ENCODE peak calls at places on chromosomes 5 and 9, in seven cellular contexts. H, P, I, T, S, Q and A are unnamed samples.

GRCh38 chr9:133168432-133168831 is 4.7 kb upstream of the GBGT1 start:
- DNase-seq in H (no peak), P (no peak), I (no peak), T (no peak), S (no peak), Q (no peak), A (no peak)

GRCh38 chr5:103487253-103487652 is 75.3 kb downstream of the NUDT12 start:
- DNase-seq in H (no peak), P (no peak), I (no peak), T (peak; percentile 43), S (no peak), Q (no peak), A (no peak)

GRCh38 chr9:104118916-104119315 is 24.8 kb downstream of the SMC2 start:
- DNase-seq in H (no peak), P (no peak), I (no peak), T (no peak), S (no peak), Q (no peak), A (no peak)

GRCh38 chr9:22068369-22068768 is 59.3 kb upstream of the CDKN2B start:
- DNase-seq in H (no peak), P (no peak), I (no peak), T (no peak), S (no peak), Q (no peak), A (no peak)

GRCh38 chr5:3010953-3011763 is 259.7 kb upstream of the IRX2 start:
- DNase-seq in H (no peak), P (no peak), I (no peak), T (no peak), S (no peak), Q (peak; percentile 10), A (no peak)

GRCh38 chr9:26786571-26786970 is 106.0 kb downstream of the CAAP1 start:
- DNase-seq in H (no peak), P (no peak), I (no peak), T (no peak), S (no peak), Q (no peak), A (no peak)

GRCh38 chr5:156361451-156362109 is 34.6 kb downstream of the SGCD start:
- DNase-seq in H (no peak), P (no peak), I (no peak), T (no peak), S (no peak), Q (no peak), A (no peak)

GRCh38 chr5:178284095-178284675 is 51.6 kb upstream of the PHYKPL start:
- DNase-seq in H (peak; percentile 54), P (peak; percentile 26), I (no peak), T (no peak), S (no peak), Q (no peak), A (no peak)

GRCh38 chr5:81125959-81126358 is 107.2 kb upstream of the CKMT2 start:
- DNase-seq in H (no peak), P (no peak), I (peak; percentile 2), T (no peak), S (no peak), Q (no peak), A (no peak)

GRCh38 chr5:73630760-73631159 is 4.8 kb downstream of the ARHGEF28 start:
- DNase-seq in H (no peak), P (no peak), I (no peak), T (no peak), S (no peak), Q (no peak), A (no peak)

GRCh38 chr9:33254211-33254610 is 10.3 kb downstream of the BAG1 start:
- DNase-seq in H (no peak), P (no peak), I (no peak), T (no peak), S (no peak), Q (no peak), A (no peak)

GRCh38 chr9:33256236-33256635 is 8.3 kb downstream of the BAG1 start:
- DNase-seq in H (no peak), P (no peak), I (no peak), T (no peak), S (no peak), Q (no peak), A (no peak)

GRCh38 chr9:33255006-33255405 is 9.5 kb downstream of the BAG1 start:
- DNase-seq in H (no peak), P (no peak), I (no peak), T (no peak), S (no peak), Q (no peak), A (no peak)

GRCh38 chr9:33255471-33255870 is 9.0 kb downstream of the BAG1 start:
- DNase-seq in H (no peak), P (no peak), I (no peak), T (no peak), S (no peak), Q (no peak), A (no peak)

DNA sequence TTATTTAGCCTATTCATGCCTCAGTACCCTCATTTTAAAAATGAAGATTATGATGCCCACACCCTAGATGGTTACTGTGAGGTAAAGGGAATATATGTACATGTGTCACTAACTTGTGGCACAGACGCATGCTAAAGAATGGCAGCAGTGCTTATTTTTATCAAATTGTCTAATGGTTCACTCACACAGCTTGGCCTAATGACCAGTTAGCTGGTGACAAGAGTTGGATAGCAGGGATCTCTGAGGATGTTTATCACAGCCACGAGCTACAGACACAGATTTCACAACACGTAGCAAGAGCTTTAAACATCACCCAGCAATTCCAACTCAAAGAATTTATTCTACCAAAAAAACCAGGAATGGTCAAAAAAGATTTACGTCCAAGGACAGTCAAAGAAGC is 7.2 kb downstream of the BAG1 start:
- DNase-seq in H (no peak), P (no peak), I (no peak), T (no peak), S (no peak), Q (peak; percentile 0), A (no peak)
- TF ChIP-seq JUND in H (no peak), P (no peak), I (no peak), T (no peak), S (no peak), Q (no peak), A (no peak)

GRCh38 chr9:82645591-82645990 is 417.4 kb downstream of the RASEF start:
- DNase-seq in H (no peak), P (no peak), I (no peak), T (no peak), S (no peak), Q (no peak), A (no peak)
- TF ChIP-seq JUND in H (no peak), P (no peak), I (no peak), T (no peak), S (no peak), Q (no peak), A (no peak)

GRCh38 chr9:130508218-130508617 is 63.5 kb downstream of the ASS1 start:
- DNase-seq in H (no peak), P (no peak), I (no peak), T (no peak), S (no peak), Q (no peak), A (no peak)
- TF ChIP-seq JUND in H (no peak), P (no peak), I (no peak), T (no peak), S (no peak), Q (no peak), A (no peak)

DNA sequence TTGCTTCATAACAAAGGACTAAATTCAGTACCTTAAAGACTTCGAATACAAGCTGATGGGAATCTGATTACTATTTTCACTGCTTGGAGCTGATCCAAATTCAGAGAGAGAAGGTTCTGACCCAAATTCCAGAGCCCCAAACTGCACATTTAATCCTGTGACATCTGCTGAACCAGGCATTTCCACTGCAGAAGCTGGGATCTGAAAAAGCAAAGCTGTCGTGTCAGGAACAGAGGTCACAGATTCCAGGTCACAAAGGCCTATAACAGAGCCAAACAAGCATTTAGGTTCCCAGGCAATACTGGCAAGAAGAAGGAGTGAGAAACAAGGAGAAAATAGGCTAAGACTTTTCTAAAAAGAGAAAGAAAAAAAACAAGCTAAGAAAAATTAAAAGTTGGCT is 105.3 kb downstream of the UBAP2 start:
- DNase-seq in H (no peak), P (no peak), I (no peak), T (no peak), S (no peak), Q (no peak), A (no peak)
- TF ChIP-seq JUND in H (no peak), P (no peak), I (no peak), T (no peak), S (no peak), Q (no peak), A (no peak)

GRCh38 chr9:135765416-135765815 is 63.4 kb downstream of the KCNT1 start:
- DNase-seq in H (no peak), P (no peak), I (no peak), T (no peak), S (no peak), Q (no peak), A (no peak)
- TF ChIP-seq JUND in H (no peak), P (no peak), I (no peak), T (no peak), S (no peak), Q (no peak), A (no peak)

DNA sequence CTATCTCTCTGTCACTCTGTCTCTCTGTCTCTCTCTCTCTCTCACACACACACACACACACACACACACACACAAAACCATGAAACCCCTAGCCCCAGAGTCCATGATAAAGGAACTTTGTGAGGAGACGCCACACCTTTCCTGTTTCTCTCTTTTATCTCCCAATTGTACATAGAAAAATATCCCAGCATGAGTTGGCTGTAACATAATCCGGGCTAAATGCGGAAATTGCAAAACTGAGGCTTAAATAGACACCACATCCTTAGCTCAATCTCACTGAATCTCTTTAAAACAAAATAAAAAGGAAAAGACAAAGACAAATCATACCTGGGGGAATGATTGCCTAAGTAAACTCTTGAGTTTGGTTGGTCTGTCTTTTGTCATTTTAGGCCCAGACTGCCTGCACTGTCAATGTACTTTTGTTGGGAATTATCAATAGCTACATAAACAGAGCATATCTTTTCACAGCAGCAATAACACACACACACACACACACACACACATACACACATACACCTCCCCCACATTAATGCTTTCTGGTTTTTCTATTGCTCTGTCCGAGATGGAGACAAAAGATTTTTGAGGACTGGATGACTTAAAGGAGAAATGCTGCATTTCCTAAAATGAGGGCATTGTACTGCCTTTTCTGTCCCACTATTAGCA is 321.7 kb downstream of the NFIB start:
- DNase-seq in H (no peak), P (no peak), I (no peak), T (no peak), S (no peak), Q (no peak), A (no peak)
- TF ChIP-seq JUND in H (no peak), P (no peak), I (no peak), T (no peak), S (no peak), Q (no peak), A (no peak)

GRCh38 chr9:98728500-98728899 is 19.8 kb upstream of the GABBR2 start:
- DNase-seq in H (no peak), P (no peak), I (no peak), T (no peak), S (no peak), Q (no peak), A (no peak)
- TF ChIP-seq JUND in H (no peak), P (no peak), I (no peak), T (no peak), S (no peak), Q (no peak), A (no peak)

DNA sequence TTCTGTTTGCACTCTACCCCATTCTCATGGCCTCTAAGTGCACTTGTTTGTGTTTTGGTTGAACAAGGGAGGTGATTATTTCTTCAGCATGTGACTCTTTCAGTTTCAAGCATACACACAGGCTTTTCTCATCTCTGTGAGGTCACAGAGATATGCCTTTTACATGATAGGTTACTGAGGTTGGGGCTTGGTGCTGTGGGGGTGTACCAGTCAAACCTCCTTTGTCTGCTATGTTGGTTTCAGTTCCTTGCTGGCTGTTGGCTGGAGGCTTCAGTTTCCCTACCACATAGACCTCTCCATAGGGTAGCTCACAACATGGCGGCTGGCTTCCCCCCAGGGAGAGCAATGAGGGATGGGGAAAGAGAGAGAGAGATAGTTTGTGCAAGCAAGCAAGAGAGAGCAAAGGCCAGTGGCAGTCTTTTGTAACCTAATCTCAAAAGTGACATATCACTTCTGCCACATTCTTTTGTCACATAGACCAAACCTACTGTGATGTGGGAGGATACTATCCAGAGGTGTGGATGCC is 96.7 kb upstream of the SEMA6A start:
- DNase-seq in H (no peak), P (no peak), I (peak; percentile 56), T (no peak), S (peak; percentile 90), Q (no peak), A (no peak)
- TF ChIP-seq JUND in H (no peak), P (no peak), I (no peak), T (no peak), S (no peak), Q (no peak), A (no peak)